ENCODE peak calls at places on chromosomes 5 and 9, in five cellular contexts. U, L, E, Z and T are unnamed samples.

GRCh38 chr5:125424374-125424773 is 677.9 kb upstream of the ZNF608 start:
- DNase-seq in Z (no peak), L (no peak), U (no peak), E (no peak), T (no peak)

GRCh38 chr5:59458966-59459729 is 434.4 kb downstream of the PDE4D start:
- DNase-seq in E (no peak), Z (no peak), U (no peak), L (no peak), T (no peak)

GRCh38 chr5:123080215-123080614 is 8.8 kb upstream of the PRDM6 start:
- DNase-seq in U (no peak), Z (no peak), L (no peak), E (no peak), T (no peak)

GRCh38 chr5:52896524-52897237 is 92.5 kb upstream of the ITGA2 start:
- DNase-seq in U (no peak), Z (no peak), L (no peak), E (no peak), T (no peak)

GRCh38 chr9:94932647-94933415 is 206.3 kb downstream of the AOPEP start:
- DNase-seq in U (no peak), E (no peak), L (no peak), Z (no peak), T (no peak)

GRCh38 chr9:134554011-134554749 is 87.4 kb upstream of the COL5A1 start:
- DNase-seq in U (no peak), L (no peak), E (no peak), Z (peak; percentile 59), T (no peak)

GRCh38 chr5:176364765-176365662 is at the start of gene ARL10:
- DNase-seq in L (no peak), U (peak; percentile 32), E (peak; percentile 64), Z (peak; percentile 85), T (peak; percentile 27)

GRCh38 chr5:176133289-176133870 is 104.8 kb upstream of the SIMC1 start:
- DNase-seq in U (no peak), E (no peak), Z (peak; percentile 79), L (no peak), T (peak; percentile 32)

GRCh38 chr5:60287174-60287771 is 393.7 kb upstream of the PDE4D start:
- DNase-seq in Z (peak; percentile 48), E (peak; percentile 61), U (peak; percentile 53), L (no peak), T (peak; percentile 91)

GRCh38 chr5:156322666-156323065 is 4.3 kb upstream of the SGCD start:
- DNase-seq in E (no peak), L (no peak), U (no peak), Z (no peak), T (no peak)

GRCh38 chr5:137254153-137254552 is 245.0 kb downstream of the SPOCK1 start:
- DNase-seq in L (no peak), E (no peak), U (no peak), Z (no peak), T (no peak)

GRCh38 chr9:76399831-76400230 is 5.6 kb upstream of the RFK start:
- DNase-seq in Z (no peak), E (no peak), U (no peak), L (no peak), T (no peak)

GRCh38 chr5:59007460-59008063 is 424.7 kb downstream of the RAB3C start:
- DNase-seq in Z (peak; percentile 4), E (no peak), U (peak; percentile 66), L (no peak), T (peak; percentile 31)

GRCh38 chr9:110926828-110927227 is 111.4 kb downstream of the LPAR1 start:
- DNase-seq in U (no peak), E (no peak), Z (no peak), L (no peak), T (no peak)

GRCh38 chr9:113573959-113574352 is 110.4 kb downstream of the RGS3 start:
- DNase-seq in E (no peak), L (no peak), U (no peak), Z (no peak), T (no peak)

GRCh38 chr5:93596676-93597441 is 13.8 kb downstream of the NR2F1 start:
- DNase-seq in L (no peak), U (no peak), E (no peak), Z (peak; percentile 93), T (peak; percentile 86)

GRCh38 chr5:155094455-155094854 is 80.9 kb downstream of the KIF4B start:
- DNase-seq in L (no peak), U (no peak), E (no peak), Z (no peak), T (no peak)

GRCh38 chr5:130337179-130337888 is 433.1 kb downstream of the CHSY3 start:
- DNase-seq in L (peak; percentile 6), E (no peak), U (peak; percentile 59), Z (no peak), T (peak; percentile 77)

GRCh38 chr5:124907098-124907644 is 160.7 kb upstream of the ZNF608 start:
- DNase-seq in U (no peak), L (no peak), E (peak; percentile 59), Z (no peak), T (no peak)

GRCh38 chr9:83622433-83622813 is 520 bp upstream of the IDNK start:
- DNase-seq in U (no peak), L (no peak), E (no peak), Z (peak; percentile 19), T (no peak)

DNA sequence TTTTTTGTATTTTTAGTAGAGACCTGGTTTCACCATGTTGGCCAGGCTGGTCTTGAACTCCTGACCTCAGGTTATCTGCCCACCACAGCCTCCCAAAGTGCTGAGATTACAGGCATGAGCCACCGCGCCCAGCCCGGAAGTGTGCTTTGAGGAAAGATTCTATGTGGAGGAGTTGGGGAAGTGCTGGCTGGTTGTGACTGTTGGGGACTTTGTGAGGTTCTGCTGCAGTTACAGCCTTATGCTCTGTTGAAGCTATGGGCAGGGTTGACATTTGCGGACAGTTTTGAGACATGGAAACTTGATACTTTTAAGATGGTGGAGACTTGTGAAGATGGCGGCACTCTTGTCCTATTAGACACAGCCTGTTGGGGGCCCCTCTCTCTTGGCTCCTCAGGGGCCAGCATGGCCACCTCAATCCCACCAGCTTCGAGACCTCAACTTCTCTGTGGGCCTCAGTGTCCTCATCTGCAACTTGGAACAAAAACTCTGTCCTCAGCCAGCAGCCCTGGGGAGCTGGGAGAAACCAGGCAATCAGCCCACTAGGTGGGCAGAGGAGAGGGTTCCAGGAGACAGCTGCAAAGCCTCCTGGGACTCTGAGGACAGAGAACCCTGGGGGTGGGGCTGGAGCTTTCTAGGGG is 24.9 kb downstream of the C9orf50 start:
- DNase-seq in E (no peak), L (no peak), U (no peak), Z (no peak), T (no peak)
- H3K4me3 ChIP-seq in E (no peak overlapping the region), L (no peak overlapping the region), U (no peak overlapping the region), Z (peak overlapping the region; percentile 70), T (no peak overlapping the region)

DNA sequence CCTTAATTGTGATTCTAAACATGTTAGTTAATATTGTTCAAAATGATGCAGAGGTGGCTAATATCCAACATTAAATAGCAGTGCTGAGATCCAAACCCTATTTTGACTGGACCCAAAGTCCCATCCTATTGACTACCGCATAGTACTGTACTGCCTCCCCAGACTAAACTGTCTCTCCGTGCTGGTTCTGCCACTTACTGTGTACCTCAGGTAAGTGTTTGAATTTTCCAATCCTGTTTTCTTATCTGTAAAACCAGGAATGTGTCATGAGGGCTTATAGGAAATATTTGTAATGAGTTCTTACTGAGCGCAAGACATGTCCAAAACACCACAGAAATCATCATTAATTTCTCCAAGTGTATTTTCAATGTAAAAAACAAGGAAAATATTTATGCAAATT is 209.2 kb upstream of the CD180 start:
- DNase-seq in Z (no peak), L (no peak), E (no peak), U (no peak), T (no peak)
- H3K4me3 ChIP-seq in Z (no peak overlapping the region), L (no peak overlapping the region), E (no peak overlapping the region), U (no peak overlapping the region), T (no peak overlapping the region)

DNA sequence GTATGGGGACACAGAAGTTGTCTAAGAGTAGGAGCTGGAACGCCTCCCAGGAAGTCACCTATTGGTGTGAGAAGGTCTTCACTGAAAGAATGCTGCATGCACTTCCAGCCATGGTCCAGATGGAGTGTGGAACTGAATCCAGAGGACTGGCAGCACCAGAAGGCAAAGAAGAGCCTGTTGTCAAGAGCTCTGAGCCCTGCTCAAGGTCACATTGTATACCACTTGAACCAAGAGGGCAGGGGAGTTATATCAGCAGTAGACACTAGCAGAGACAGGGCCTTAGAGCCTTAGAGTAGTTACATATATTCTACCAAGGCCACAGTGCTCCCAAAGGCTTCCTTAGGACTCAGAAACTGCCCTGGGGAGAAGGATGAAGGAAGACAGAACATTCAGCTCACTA is 130.8 kb upstream of the POC5 start:
- DNase-seq in Z (no peak), L (no peak), U (no peak), E (no peak), T (no peak)
- H3K4me3 ChIP-seq in Z (no peak overlapping the region), L (no peak overlapping the region), U (no peak overlapping the region), E (no peak overlapping the region), T (no peak overlapping the region)

GRCh38 chr9:128532581-128532980 is 19.8 kb upstream of the SPTAN1 start:
- DNase-seq in Z (no peak), E (no peak), U (no peak), L (no peak), T (no peak)
- H3K4me3 ChIP-seq in Z (no peak overlapping the region), E (no peak overlapping the region), U (no peak overlapping the region), L (no peak overlapping the region), T (no peak overlapping the region)

GRCh38 chr9:35073276-35073607 is 817 bp upstream of the VCP start:
- DNase-seq in L (no peak), U (no peak), Z (no peak), E (no peak), T (no peak)
- H3K4me3 ChIP-seq in L (no peak overlapping the region), U (no peak overlapping the region), Z (peak overlapping the region; percentile 8), E (no peak overlapping the region), T (no peak overlapping the region)

GRCh38 chr9:121266906-121267650 is 884 bp upstream of the GSN start:
- DNase-seq in E (no peak), Z (no peak), L (no peak), U (no peak), T (no peak)
- H3K4me3 ChIP-seq in E (no peak overlapping the region), Z (peak overlapping the region; percentile 66), L (no peak overlapping the region), U (no peak overlapping the region), T (no peak overlapping the region)

DNA sequence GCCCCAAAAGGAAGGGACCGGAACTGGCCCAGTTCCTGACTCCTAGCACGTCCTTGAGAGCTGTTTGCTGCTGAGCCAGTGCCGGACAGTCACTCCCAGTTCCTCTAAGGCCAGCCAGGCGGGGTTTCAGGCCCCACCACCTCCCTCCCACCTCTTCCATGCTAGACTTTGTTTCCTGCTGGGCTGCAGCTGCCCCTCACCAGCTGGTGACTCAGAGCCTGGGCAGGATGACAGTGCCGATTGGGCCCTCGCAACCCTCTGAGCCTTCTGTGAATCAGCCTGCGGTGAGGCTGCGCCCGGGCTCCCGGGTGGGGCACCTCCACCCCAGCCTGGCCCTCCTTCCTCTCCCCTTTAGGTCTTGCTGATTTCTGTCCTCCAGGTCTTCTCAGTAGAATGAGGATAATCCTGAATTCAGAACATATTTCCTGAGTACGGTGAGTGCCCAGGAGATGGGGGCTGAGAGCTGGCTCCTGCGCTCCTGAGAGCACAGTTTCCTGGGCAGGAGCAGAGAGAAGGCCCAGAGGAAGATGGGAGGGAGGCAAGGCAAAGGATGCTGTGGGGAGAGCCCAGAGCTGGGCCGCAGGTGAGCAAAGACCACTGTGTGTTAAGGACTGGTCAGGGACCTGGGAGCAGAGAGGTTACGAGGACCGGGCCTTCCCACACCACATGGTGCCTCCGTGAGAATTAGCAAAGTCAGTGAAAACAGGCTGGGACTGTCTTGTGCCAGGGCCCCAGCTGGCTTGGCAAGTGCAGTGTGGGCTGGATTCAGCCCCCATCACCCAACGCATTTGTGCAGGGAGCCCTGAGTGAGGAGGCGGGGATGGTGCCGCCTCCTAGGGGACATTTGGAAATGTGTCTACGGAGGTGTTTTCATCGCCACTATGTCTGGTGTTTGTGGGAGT is 32.9 kb upstream of the STXBP1 start:
- DNase-seq in E (peak; percentile 97), U (peak; percentile 96), L (peak; percentile 89), Z (peak; percentile 85), T (peak; percentile 90)
- H3K4me3 ChIP-seq in E (no peak overlapping the region), U (peak overlapping the region; percentile 63), L (peak overlapping the region; percentile 60), Z (no peak overlapping the region), T (no peak overlapping the region)

GRCh38 chr5:33855396-33855795 is 36.4 kb downstream of the ADAMTS12 start:
- DNase-seq in L (no peak), U (no peak), Z (no peak), E (no peak), T (no peak)
- H3K4me3 ChIP-seq in L (no peak overlapping the region), U (no peak overlapping the region), Z (no peak overlapping the region), E (no peak overlapping the region), T (no peak overlapping the region)